ENCODE peak calls at places on chromosomes 13 and 19, in nine cellular contexts. One of them, this sample, is unnamed. For H3K36me3 and H3K27me3, the result is how much of the 10 kb centered on the place peaks cover.

GRCh38 chr19:1171755-1172352 is 2.2 kb downstream of the SBNO2 start:
- DNase-seq in thoracic aorta: no peak
- DNase-seq in hepatocyte: no peak
- DNase-seq in suprapubic skin: peak
- DNase-seq in uterus: no peak
- DNase-seq in SJCRH30: peak
- DNase-seq in tibial nerve: no peak
- DNase-seq in breast epithelium: no peak
- DNase-seq in heart right ventricle: no peak
- DNase-seq in this sample: no peak

GRCh38 chr13:28685892-28686291 is 27.0 kb downstream of the POMP start:
- DNase-seq in thoracic aorta: no peak
- DNase-seq in suprapubic skin: no peak
- DNase-seq in heart right ventricle: no peak
- DNase-seq in tibial nerve: no peak
- DNase-seq in breast epithelium: no peak
- DNase-seq in hepatocyte: no peak
- DNase-seq in uterus: no peak
- DNase-seq in SJCRH30: no peak
- DNase-seq in this sample: no peak

GRCh38 chr19:5961969-5962945 is 15.7 kb downstream of the RANBP3 start:
- DNase-seq in uterus: no peak
- DNase-seq in SJCRH30: peak
- DNase-seq in breast epithelium: peak
- DNase-seq in heart right ventricle: no peak
- DNase-seq in suprapubic skin: no peak
- DNase-seq in hepatocyte: peak
- DNase-seq in thoracic aorta: no peak
- DNase-seq in tibial nerve: no peak
- DNase-seq in this sample: no peak

GRCh38 chr19:35750167-35750566 is 1.8 kb downstream of the LIN37 start:
- DNase-seq in thoracic aorta: no peak
- DNase-seq in tibial nerve: no peak
- DNase-seq in suprapubic skin: no peak
- DNase-seq in hepatocyte: no peak
- DNase-seq in breast epithelium: no peak
- DNase-seq in SJCRH30: no peak
- DNase-seq in uterus: no peak
- DNase-seq in heart right ventricle: no peak
- DNase-seq in this sample: no peak

GRCh38 chr19:21202865-21203494 is 61.1 kb downstream of the ZNF431 start:
- DNase-seq in tibial nerve: no peak
- DNase-seq in thoracic aorta: no peak
- DNase-seq in heart right ventricle: peak
- DNase-seq in suprapubic skin: no peak
- DNase-seq in uterus: no peak
- DNase-seq in breast epithelium: no peak
- DNase-seq in hepatocyte: peak
- DNase-seq in SJCRH30: peak
- DNase-seq in this sample: no peak

GRCh38 chr13:40983725-40984669 is 35.1 kb downstream of the ELF1 start:
- DNase-seq in uterus: no peak
- DNase-seq in heart right ventricle: no peak
- DNase-seq in hepatocyte: no peak
- DNase-seq in suprapubic skin: no peak
- DNase-seq in breast epithelium: no peak
- DNase-seq in SJCRH30: peak
- DNase-seq in tibial nerve: no peak
- DNase-seq in thoracic aorta: no peak
- DNase-seq in this sample: no peak

GRCh38 chr13:73754241-73754640 is 380.0 kb downstream of the KLF12 start:
- DNase-seq in uterus: no peak
- DNase-seq in thoracic aorta: no peak
- DNase-seq in suprapubic skin: no peak
- DNase-seq in hepatocyte: no peak
- DNase-seq in tibial nerve: no peak
- DNase-seq in breast epithelium: no peak
- DNase-seq in heart right ventricle: no peak
- DNase-seq in SJCRH30: no peak
- DNase-seq in this sample: no peak

GRCh38 chr19:4030981-4031380 is 23.4 kb downstream of the PIAS4 start:
- DNase-seq in uterus: no peak
- DNase-seq in thoracic aorta: no peak
- DNase-seq in hepatocyte: no peak
- DNase-seq in breast epithelium: no peak
- DNase-seq in heart right ventricle: no peak
- DNase-seq in SJCRH30: no peak
- DNase-seq in tibial nerve: no peak
- DNase-seq in suprapubic skin: no peak
- DNase-seq in this sample: no peak

GRCh38 chr19:31478241-31478640 is 129.0 kb upstream of the TSHZ3 start:
- DNase-seq in tibial nerve: no peak
- DNase-seq in suprapubic skin: no peak
- DNase-seq in SJCRH30: no peak
- DNase-seq in hepatocyte: no peak
- DNase-seq in thoracic aorta: no peak
- DNase-seq in breast epithelium: no peak
- DNase-seq in heart right ventricle: no peak
- DNase-seq in uterus: no peak
- DNase-seq in this sample: no peak

GRCh38 chr13:107807306-107808073 is 407.8 kb downstream of the LIG4 start:
- DNase-seq in suprapubic skin: no peak
- DNase-seq in uterus: no peak
- DNase-seq in SJCRH30: no peak
- DNase-seq in heart right ventricle: no peak
- DNase-seq in hepatocyte: no peak
- DNase-seq in breast epithelium: no peak
- DNase-seq in thoracic aorta: no peak
- DNase-seq in tibial nerve: no peak
- DNase-seq in this sample: no peak

GRCh38 chr13:36862002-36862706 is 43.1 kb downstream of the RFXAP start:
- DNase-seq in hepatocyte: no peak
- DNase-seq in heart right ventricle: no peak
- DNase-seq in SJCRH30: no peak
- DNase-seq in breast epithelium: no peak
- DNase-seq in thoracic aorta: no peak
- DNase-seq in tibial nerve: no peak
- DNase-seq in uterus: no peak
- DNase-seq in suprapubic skin: no peak
- DNase-seq in this sample: no peak

GRCh38 chr19:3266792-3267469 is 42.5 kb downstream of the CELF5 start:
- DNase-seq in uterus: no peak
- DNase-seq in suprapubic skin: no peak
- DNase-seq in breast epithelium: no peak
- DNase-seq in hepatocyte: no peak
- DNase-seq in SJCRH30: no peak
- DNase-seq in heart right ventricle: no peak
- DNase-seq in tibial nerve: no peak
- DNase-seq in thoracic aorta: no peak
- DNase-seq in this sample: no peak

GRCh38 chr19:10228925-10229324 is 2.2 kb downstream of the S1PR2 start:
- DNase-seq in thoracic aorta: no peak
- DNase-seq in uterus: no peak
- DNase-seq in breast epithelium: no peak
- DNase-seq in hepatocyte: peak
- DNase-seq in heart right ventricle: peak
- DNase-seq in SJCRH30: peak
- DNase-seq in suprapubic skin: no peak
- DNase-seq in tibial nerve: no peak
- DNase-seq in this sample: no peak

GRCh38 chr19:45087531-45087930 is 5.4 kb upstream of the PPP1R37 start:
- DNase-seq in uterus: no peak
- DNase-seq in tibial nerve: no peak
- DNase-seq in heart right ventricle: no peak
- DNase-seq in breast epithelium: no peak
- DNase-seq in SJCRH30: no peak
- DNase-seq in suprapubic skin: no peak
- DNase-seq in thoracic aorta: no peak
- DNase-seq in hepatocyte: no peak
- DNase-seq in this sample: no peak

GRCh38 chr19:33552191-33552927 is 30.8 kb upstream of the PEPD start:
- DNase-seq in hepatocyte: no peak
- DNase-seq in uterus: no peak
- DNase-seq in breast epithelium: peak
- DNase-seq in tibial nerve: no peak
- DNase-seq in SJCRH30: no peak
- DNase-seq in heart right ventricle: no peak
- DNase-seq in thoracic aorta: no peak
- DNase-seq in suprapubic skin: no peak
- DNase-seq in this sample: no peak

GRCh38 chr19:33550741-33551140 is 29.1 kb upstream of the PEPD start:
- DNase-seq in hepatocyte: no peak
- DNase-seq in heart right ventricle: no peak
- DNase-seq in thoracic aorta: no peak
- DNase-seq in uterus: no peak
- DNase-seq in tibial nerve: no peak
- DNase-seq in SJCRH30: no peak
- DNase-seq in suprapubic skin: no peak
- DNase-seq in breast epithelium: no peak
- DNase-seq in this sample: no peak

GRCh38 chr19:33552928-33553279 is 31.3 kb upstream of the PEPD start:
- DNase-seq in hepatocyte: no peak
- DNase-seq in thoracic aorta: no peak
- DNase-seq in suprapubic skin: no peak
- DNase-seq in heart right ventricle: no peak
- DNase-seq in breast epithelium: peak
- DNase-seq in uterus: no peak
- DNase-seq in tibial nerve: no peak
- DNase-seq in SJCRH30: no peak
- DNase-seq in this sample: no peak

GRCh38 chr19:33553530-33554310 is 32.1 kb upstream of the PEPD start:
- DNase-seq in breast epithelium: peak
- DNase-seq in thoracic aorta: no peak
- DNase-seq in hepatocyte: no peak
- DNase-seq in suprapubic skin: no peak
- DNase-seq in tibial nerve: no peak
- DNase-seq in uterus: no peak
- DNase-seq in SJCRH30: no peak
- DNase-seq in heart right ventricle: no peak
- DNase-seq in this sample: no peak

GRCh38 chr19:33551676-33552075 is 30.1 kb upstream of the PEPD start:
- DNase-seq in tibial nerve: no peak
- DNase-seq in hepatocyte: no peak
- DNase-seq in breast epithelium: no peak
- DNase-seq in uterus: no peak
- DNase-seq in thoracic aorta: no peak
- DNase-seq in suprapubic skin: no peak
- DNase-seq in SJCRH30: no peak
- DNase-seq in heart right ventricle: no peak
- DNase-seq in this sample: no peak
- H3K36me3 ChIP-seq in tibial nerve: under half
- H3K36me3 ChIP-seq in hepatocyte: under half
- H3K36me3 ChIP-seq in breast epithelium: under half
- H3K36me3 ChIP-seq in uterus: under half
- H3K36me3 ChIP-seq in thoracic aorta: under half
- H3K36me3 ChIP-seq in suprapubic skin: under half
- H3K36me3 ChIP-seq in SJCRH30: under half
- H3K36me3 ChIP-seq in heart right ventricle: under half
- H3K36me3 ChIP-seq in this sample: under half

DNA sequence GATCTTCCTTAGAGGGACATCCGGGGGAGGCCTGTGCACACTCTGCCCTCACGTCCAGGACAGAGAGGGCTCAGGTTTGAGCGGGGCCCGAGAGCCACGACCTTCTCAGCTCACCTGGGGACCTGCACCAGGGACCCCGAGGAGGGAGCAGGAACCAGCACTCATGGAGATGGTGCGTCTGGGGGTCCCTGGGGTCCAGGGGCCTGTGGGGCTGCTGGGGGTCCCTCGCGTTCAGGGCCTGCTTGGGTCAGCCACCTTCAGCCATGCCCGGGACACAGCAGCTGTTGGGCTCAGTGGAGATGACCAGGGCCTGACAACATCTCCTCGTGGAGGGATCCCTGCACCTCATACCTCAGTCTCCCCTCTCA is 47.1 kb downstream of the TMEM255B start:
- DNase-seq in breast epithelium: no peak
- DNase-seq in tibial nerve: no peak
- DNase-seq in heart right ventricle: no peak
- DNase-seq in hepatocyte: no peak
- DNase-seq in thoracic aorta: no peak
- DNase-seq in suprapubic skin: no peak
- DNase-seq in uterus: no peak
- DNase-seq in SJCRH30: no peak
- DNase-seq in this sample: no peak
- H3K27me3 ChIP-seq in breast epithelium: under half
- H3K27me3 ChIP-seq in tibial nerve: under half
- H3K27me3 ChIP-seq in heart right ventricle: under half
- H3K27me3 ChIP-seq in hepatocyte: under half
- H3K27me3 ChIP-seq in thoracic aorta: under half
- H3K27me3 ChIP-seq in suprapubic skin: under half
- H3K27me3 ChIP-seq in uterus: under half
- H3K27me3 ChIP-seq in SJCRH30: under half
- H3K27me3 ChIP-seq in this sample: under half

GRCh38 chr19:49684251-49684982 is 5.0 kb upstream of the ADM5 start:
- DNase-seq in hepatocyte: peak
- DNase-seq in SJCRH30: no peak
- DNase-seq in breast epithelium: no peak
- DNase-seq in tibial nerve: no peak
- DNase-seq in heart right ventricle: no peak
- DNase-seq in thoracic aorta: no peak
- DNase-seq in suprapubic skin: peak
- DNase-seq in uterus: no peak
- DNase-seq in this sample: no peak
- H3K36me3 ChIP-seq in hepatocyte: under half
- H3K36me3 ChIP-seq in SJCRH30: half or more
- H3K36me3 ChIP-seq in breast epithelium: under half
- H3K36me3 ChIP-seq in tibial nerve: half or more
- H3K36me3 ChIP-seq in heart right ventricle: half or more
- H3K36me3 ChIP-seq in thoracic aorta: under half
- H3K36me3 ChIP-seq in suprapubic skin: half or more
- H3K36me3 ChIP-seq in uterus: under half
- H3K36me3 ChIP-seq in this sample: under half

GRCh38 chr19:41936961-41937360 is 8.7 kb upstream of the ERFL start:
- DNase-seq in heart right ventricle: no peak
- DNase-seq in uterus: no peak
- DNase-seq in suprapubic skin: no peak
- DNase-seq in hepatocyte: no peak
- DNase-seq in breast epithelium: no peak
- DNase-seq in SJCRH30: no peak
- DNase-seq in tibial nerve: no peak
- DNase-seq in thoracic aorta: no peak
- DNase-seq in this sample: no peak
- H3K27me3 ChIP-seq in heart right ventricle: half or more
- H3K27me3 ChIP-seq in uterus: under half
- H3K27me3 ChIP-seq in suprapubic skin: half or more
- H3K27me3 ChIP-seq in hepatocyte: half or more
- H3K27me3 ChIP-seq in breast epithelium: under half
- H3K27me3 ChIP-seq in SJCRH30: half or more
- H3K27me3 ChIP-seq in tibial nerve: under half
- H3K27me3 ChIP-seq in thoracic aorta: under half
- H3K27me3 ChIP-seq in this sample: half or more

GRCh38 chr19:39831679-39832078 is 2.3 kb downstream of the DYRK1B start:
- DNase-seq in breast epithelium: no peak
- DNase-seq in suprapubic skin: no peak
- DNase-seq in heart right ventricle: no peak
- DNase-seq in tibial nerve: no peak
- DNase-seq in thoracic aorta: no peak
- DNase-seq in uterus: no peak
- DNase-seq in SJCRH30: no peak
- DNase-seq in hepatocyte: no peak
- DNase-seq in this sample: no peak
- H3K36me3 ChIP-seq in breast epithelium: under half
- H3K36me3 ChIP-seq in suprapubic skin: half or more
- H3K36me3 ChIP-seq in heart right ventricle: half or more
- H3K36me3 ChIP-seq in tibial nerve: half or more
- H3K36me3 ChIP-seq in thoracic aorta: under half
- H3K36me3 ChIP-seq in uterus: under half
- H3K36me3 ChIP-seq in SJCRH30: half or more
- H3K36me3 ChIP-seq in hepatocyte: under half
- H3K36me3 ChIP-seq in this sample: half or more

GRCh38 chr19:12838893-12839656 is 760 bp downstream of the MAST1 start:
- DNase-seq in tibial nerve: no peak
- DNase-seq in breast epithelium: no peak
- DNase-seq in thoracic aorta: no peak
- DNase-seq in SJCRH30: no peak
- DNase-seq in suprapubic skin: no peak
- DNase-seq in hepatocyte: no peak
- DNase-seq in uterus: no peak
- DNase-seq in heart right ventricle: no peak
- DNase-seq in this sample: no peak
- H3K27me3 ChIP-seq in tibial nerve: under half
- H3K27me3 ChIP-seq in breast epithelium: under half
- H3K27me3 ChIP-seq in thoracic aorta: half or more
- H3K27me3 ChIP-seq in SJCRH30: under half
- H3K27me3 ChIP-seq in suprapubic skin: half or more
- H3K27me3 ChIP-seq in hepatocyte: half or more
- H3K27me3 ChIP-seq in uterus: half or more
- H3K27me3 ChIP-seq in heart right ventricle: half or more
- H3K27me3 ChIP-seq in this sample: half or more